ENCODE peak calls at places on chromosome 20, in six cellular contexts. One of them, this sample, is unnamed.

GRCh38 chr20:44211177-44212039 is 837 bp upstream of the OSER1 start:
- DNase-seq in heart left ventricle: no peak
- DNase-seq in H54: no peak
- DNase-seq in H1: no peak
- DNase-seq in adrenal gland: no peak
- DNase-seq in HCT116: no peak
- DNase-seq in this sample: peak; percentile 82

GRCh38 chr20:2010533-2010932 is 16.7 kb upstream of the PDYN start:
- DNase-seq in heart left ventricle: no peak
- DNase-seq in H54: no peak
- DNase-seq in H1: no peak
- DNase-seq in adrenal gland: no peak
- DNase-seq in HCT116: no peak
- DNase-seq in this sample: no peak

GRCh38 chr20:10322073-10323012 is 103.7 kb downstream of the SNAP25 start:
- DNase-seq in heart left ventricle: no peak
- DNase-seq in H54: no peak
- DNase-seq in H1: no peak
- DNase-seq in adrenal gland: no peak
- DNase-seq in HCT116: no peak
- DNase-seq in this sample: no peak

GRCh38 chr20:21209668-21210067 is 83.8 kb downstream of the KIZ start:
- DNase-seq in heart left ventricle: no peak
- DNase-seq in H54: no peak
- DNase-seq in H1: no peak
- DNase-seq in adrenal gland: no peak
- DNase-seq in HCT116: no peak
- DNase-seq in this sample: no peak

GRCh38 chr20:1674361-1674760 is 16.8 kb upstream of the SIRPG start:
- DNase-seq in heart left ventricle: no peak
- DNase-seq in H54: no peak
- DNase-seq in H1: no peak
- DNase-seq in adrenal gland: no peak
- DNase-seq in HCT116: no peak
- DNase-seq in this sample: no peak

GRCh38 chr20:22389836-22390542 is 194.4 kb downstream of the FOXA2 start:
- DNase-seq in heart left ventricle: no peak
- DNase-seq in H54: peak; percentile 34
- DNase-seq in H1: peak; percentile 23
- DNase-seq in adrenal gland: no peak
- DNase-seq in HCT116: peak; percentile 94
- DNase-seq in this sample: no peak

GRCh38 chr20:44302026-44302669 is 8.9 kb downstream of the FITM2 start:
- DNase-seq in heart left ventricle: no peak
- DNase-seq in H54: no peak
- DNase-seq in H1: no peak
- DNase-seq in adrenal gland: no peak
- DNase-seq in HCT116: no peak
- DNase-seq in this sample: no peak

GRCh38 chr20:23404196-23404595 is 17.1 kb downstream of the NAPB start:
- DNase-seq in heart left ventricle: no peak
- DNase-seq in H54: no peak
- DNase-seq in H1: no peak
- DNase-seq in adrenal gland: peak; percentile 52
- DNase-seq in HCT116: no peak
- DNase-seq in this sample: no peak

GRCh38 chr20:8986631-8987030 is 82.3 kb upstream of the PLCB4 start:
- DNase-seq in heart left ventricle: no peak
- DNase-seq in H54: no peak
- DNase-seq in H1: no peak
- DNase-seq in adrenal gland: no peak
- DNase-seq in HCT116: no peak
- DNase-seq in this sample: no peak

GRCh38 chr20:23668477-23668951 is 20.3 kb downstream of the CST4 start:
- DNase-seq in heart left ventricle: no peak
- DNase-seq in H54: peak; percentile 42
- DNase-seq in H1: peak; percentile 19
- DNase-seq in adrenal gland: peak; percentile 69
- DNase-seq in HCT116: peak; percentile 54
- DNase-seq in this sample: peak; percentile 42

GRCh38 chr20:22630698-22631097 is 46.3 kb upstream of the FOXA2 start:
- DNase-seq in heart left ventricle: no peak
- DNase-seq in H54: no peak
- DNase-seq in H1: no peak
- DNase-seq in adrenal gland: no peak
- DNase-seq in HCT116: no peak
- DNase-seq in this sample: no peak

GRCh38 chr20:52972965-52973819 is 1.0 kb downstream of the TSHZ2 start:
- DNase-seq in heart left ventricle: no peak
- DNase-seq in H54: no peak
- DNase-seq in H1: no peak
- DNase-seq in adrenal gland: peak; percentile 50
- DNase-seq in HCT116: no peak
- DNase-seq in this sample: no peak

GRCh38 chr20:14413835-14414234 is 76.4 kb upstream of the FLRT3 start:
- DNase-seq in heart left ventricle: no peak
- DNase-seq in H54: no peak
- DNase-seq in H1: no peak
- DNase-seq in adrenal gland: no peak
- DNase-seq in HCT116: no peak
- DNase-seq in this sample: no peak

GRCh38 chr20:10352934-10353866 is 80.8 kb downstream of the MKKS start:
- DNase-seq in heart left ventricle: no peak
- DNase-seq in H54: no peak
- DNase-seq in H1: no peak
- DNase-seq in adrenal gland: no peak
- DNase-seq in HCT116: no peak
- DNase-seq in this sample: no peak

GRCh38 chr20:40293740-40294139 is 395.3 kb downstream of the MAFB start:
- DNase-seq in heart left ventricle: no peak
- DNase-seq in H54: no peak
- DNase-seq in H1: no peak
- DNase-seq in adrenal gland: no peak
- DNase-seq in HCT116: no peak
- DNase-seq in this sample: no peak

GRCh38 chr20:53408728-53409157 is 184.9 kb downstream of the ZNF217 start:
- DNase-seq in heart left ventricle: no peak
- DNase-seq in H54: no peak
- DNase-seq in H1: no peak
- DNase-seq in adrenal gland: no peak
- DNase-seq in HCT116: no peak
- DNase-seq in this sample: no peak

GRCh38 chr20:58584881-58585752 is 66.0 kb upstream of the STX16 start:
- DNase-seq in heart left ventricle: no peak
- DNase-seq in H54: no peak
- DNase-seq in H1: no peak
- DNase-seq in adrenal gland: no peak
- DNase-seq in HCT116: no peak
- DNase-seq in this sample: no peak

GRCh38 chr20:10716855-10717254 is 43.1 kb upstream of the JAG1 start:
- DNase-seq in heart left ventricle: no peak
- DNase-seq in H54: no peak
- DNase-seq in H1: no peak
- DNase-seq in adrenal gland: no peak
- DNase-seq in HCT116: no peak
- DNase-seq in this sample: no peak

GRCh38 chr20:49228676-49229075 is 9.5 kb downstream of the DDX27 start:
- DNase-seq in heart left ventricle: no peak
- DNase-seq in H54: no peak
- DNase-seq in H1: no peak
- DNase-seq in adrenal gland: no peak
- DNase-seq in HCT116: no peak
- DNase-seq in this sample: no peak

GRCh38 chr20:44200983-44201382 is 9.6 kb downstream of the OSER1 start:
- DNase-seq in heart left ventricle: no peak
- DNase-seq in H54: no peak
- DNase-seq in H1: no peak
- DNase-seq in adrenal gland: no peak
- DNase-seq in HCT116: no peak
- DNase-seq in this sample: no peak

GRCh38 chr20:43563429-43563828 is 4.6 kb downstream of the SGK2 start:
- DNase-seq in heart left ventricle: no peak
- DNase-seq in H54: no peak
- DNase-seq in H1: no peak
- DNase-seq in adrenal gland: peak; percentile 9
- DNase-seq in HCT116: no peak
- DNase-seq in this sample: peak; percentile 45

GRCh38 chr20:38635721-38636285 is 34.2 kb downstream of the ARHGAP40 start:
- DNase-seq in heart left ventricle: no peak
- DNase-seq in H54: peak; percentile 39
- DNase-seq in H1: no peak
- DNase-seq in adrenal gland: peak; percentile 4
- DNase-seq in HCT116: no peak
- DNase-seq in this sample: no peak

GRCh38 chr20:49091762-49092161 is 45.6 kb downstream of the CSE1L start:
- DNase-seq in heart left ventricle: no peak
- DNase-seq in H54: no peak
- DNase-seq in H1: no peak
- DNase-seq in adrenal gland: no peak
- DNase-seq in HCT116: no peak
- DNase-seq in this sample: no peak

GRCh38 chr20:35264755-35265154 is 13.2 kb downstream of the MMP24OS start:
- DNase-seq in heart left ventricle: no peak
- DNase-seq in H54: no peak
- DNase-seq in H1: no peak
- DNase-seq in adrenal gland: no peak
- DNase-seq in HCT116: no peak
- DNase-seq in this sample: peak; percentile 15

GRCh38 chr20:19947611-19948264 is 69.4 kb upstream of the NAA20 start:
- DNase-seq in heart left ventricle: no peak
- DNase-seq in H54: peak; percentile 20
- DNase-seq in H1: no peak
- DNase-seq in adrenal gland: no peak
- DNase-seq in HCT116: no peak
- DNase-seq in this sample: no peak

GRCh38 chr20:20199338-20200160 is 147.2 kb downstream of the CFAP61 start:
- DNase-seq in heart left ventricle: no peak
- DNase-seq in H54: no peak
- DNase-seq in H1: no peak
- DNase-seq in adrenal gland: no peak
- DNase-seq in HCT116: no peak
- DNase-seq in this sample: no peak

GRCh38 chr20:2752631-2753455 is 47.6 kb downstream of the CPXM1 start:
- DNase-seq in heart left ventricle: peak; percentile 70
- DNase-seq in H54: peak; percentile 90
- DNase-seq in H1: peak; percentile 29
- DNase-seq in adrenal gland: no peak
- DNase-seq in HCT116: peak; percentile 31
- DNase-seq in this sample: peak; percentile 58

GRCh38 chr20:33789109-33789857 is 21.9 kb upstream of the CHMP4B start:
- DNase-seq in heart left ventricle: no peak
- DNase-seq in H54: peak; percentile 97
- DNase-seq in H1: no peak
- DNase-seq in adrenal gland: peak; percentile 86
- DNase-seq in HCT116: peak; percentile 98
- DNase-seq in this sample: peak; percentile 40
- TF ChIP-seq POLR2A in heart left ventricle: no peak
- TF ChIP-seq POLR2A in H54: peak; percentile 5
- TF ChIP-seq POLR2A in H1: no peak
- TF ChIP-seq POLR2A in adrenal gland: no peak
- TF ChIP-seq POLR2A in HCT116: no peak
- TF ChIP-seq POLR2A in this sample: no peak

GRCh38 chr20:36862857-36863668 is 12.9 kb upstream of the TLDC2 start:
- DNase-seq in heart left ventricle: peak; percentile 72
- DNase-seq in H54: no peak
- DNase-seq in H1: no peak
- DNase-seq in adrenal gland: no peak
- DNase-seq in HCT116: no peak
- DNase-seq in this sample: no peak
- TF ChIP-seq POLR2A in heart left ventricle: no peak
- TF ChIP-seq POLR2A in H54: peak; percentile 76
- TF ChIP-seq POLR2A in H1: no peak
- TF ChIP-seq POLR2A in adrenal gland: peak; percentile 48
- TF ChIP-seq POLR2A in HCT116: peak; percentile 35
- TF ChIP-seq POLR2A in this sample: no peak

GRCh38 chr20:50258790-50259483 is 68.3 kb downstream of the CEBPB start:
- DNase-seq in heart left ventricle: no peak
- DNase-seq in H54: no peak
- DNase-seq in H1: no peak
- DNase-seq in adrenal gland: no peak
- DNase-seq in HCT116: no peak
- DNase-seq in this sample: no peak
- TF ChIP-seq POLR2A in heart left ventricle: no peak
- TF ChIP-seq POLR2A in H54: no peak
- TF ChIP-seq POLR2A in H1: no peak
- TF ChIP-seq POLR2A in adrenal gland: no peak
- TF ChIP-seq POLR2A in HCT116: no peak
- TF ChIP-seq POLR2A in this sample: no peak

GRCh38 chr20:62120990-62121775 is 1.1 kb upstream of the LSM14B start:
- DNase-seq in heart left ventricle: peak; percentile 74
- DNase-seq in H54: peak; percentile 30
- DNase-seq in H1: no peak
- DNase-seq in adrenal gland: peak; percentile 71
- DNase-seq in HCT116: peak; percentile 27
- DNase-seq in this sample: peak; percentile 75
- TF ChIP-seq POLR2A in heart left ventricle: peak; percentile 72
- TF ChIP-seq POLR2A in H54: no peak
- TF ChIP-seq POLR2A in H1: no peak
- TF ChIP-seq POLR2A in adrenal gland: peak; percentile 37
- TF ChIP-seq POLR2A in HCT116: peak; percentile 66
- TF ChIP-seq POLR2A in this sample: no peak

DNA sequence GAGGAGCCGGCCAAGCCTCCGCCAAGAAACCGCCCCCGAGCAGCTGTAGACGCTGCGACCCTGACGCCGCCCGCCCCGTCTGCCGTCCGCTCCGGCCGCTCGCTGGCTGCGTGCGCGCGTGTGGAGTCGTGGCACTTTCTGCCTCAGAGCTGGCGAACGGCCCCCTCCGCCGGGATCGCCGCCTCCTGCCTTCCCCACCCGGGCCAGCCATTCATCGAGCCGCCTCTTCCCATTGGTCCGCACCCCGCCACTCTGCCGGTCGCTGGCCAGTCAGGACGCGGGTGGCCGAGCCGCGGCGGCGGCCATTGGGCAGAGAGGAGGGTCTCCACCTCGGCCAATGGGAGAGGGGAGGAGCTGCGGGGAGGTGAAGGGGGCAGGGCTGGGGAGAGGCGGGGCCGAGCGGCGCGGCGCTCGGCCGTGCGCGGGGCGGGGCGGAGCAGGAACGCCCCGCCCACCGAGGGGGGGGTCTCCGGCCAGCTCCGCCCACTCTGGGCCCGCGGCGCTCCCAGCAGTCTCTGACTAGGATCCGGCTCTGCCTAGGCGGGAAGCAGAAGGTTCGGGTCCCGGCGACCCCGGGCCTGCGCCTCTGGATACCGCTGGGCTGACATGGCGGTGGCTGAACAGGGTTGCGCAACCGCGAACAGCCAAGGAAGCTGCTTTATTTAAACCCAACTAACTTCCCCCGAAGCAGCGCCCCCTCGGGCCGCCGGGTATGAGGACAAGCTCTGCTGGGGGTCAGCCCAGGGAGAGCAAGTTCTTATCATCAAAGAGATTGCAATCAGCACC is at the start of gene RRBP1:
- DNase-seq in heart left ventricle: peak; percentile 99
- DNase-seq in H54: peak; percentile 99
- DNase-seq in H1: peak; percentile 93
- DNase-seq in adrenal gland: peak; percentile 99
- DNase-seq in HCT116: peak; percentile 91
- DNase-seq in this sample: peak; percentile 98
- TF ChIP-seq POLR2A in heart left ventricle: no peak
- TF ChIP-seq POLR2A in H54: peak; percentile 99
- TF ChIP-seq POLR2A in H1: no peak
- TF ChIP-seq POLR2A in adrenal gland: peak; percentile 96
- TF ChIP-seq POLR2A in HCT116: peak; percentile 69
- TF ChIP-seq POLR2A in this sample: peak; percentile 57

GRCh38 chr20:57203204-57203603 is 63.2 kb downstream of the BMP7 start:
- DNase-seq in heart left ventricle: no peak
- DNase-seq in H54: no peak
- DNase-seq in H1: no peak
- DNase-seq in adrenal gland: no peak
- DNase-seq in HCT116: no peak
- DNase-seq in this sample: no peak
- TF ChIP-seq POLR2A in heart left ventricle: no peak
- TF ChIP-seq POLR2A in H54: no peak
- TF ChIP-seq POLR2A in H1: no peak
- TF ChIP-seq POLR2A in adrenal gland: no peak
- TF ChIP-seq POLR2A in HCT116: no peak
- TF ChIP-seq POLR2A in this sample: no peak

This sample was measured in erythroblast.